ENCODE peak calls at places on chromosome 6, in ten cellular contexts. One of them, this sample, is unnamed.
A peak's percentile ranks its signal among the peaks of the same experiment; 100 is the strongest.

GRCh38 chr6:43924222-43924702 is 154.3 kb downstream of the VEGFA start:
- DNase-seq in fibroblast of lung: peak; percentile 40
- DNase-seq in choroid plexus epithelial cell: peak; percentile 30
- DNase-seq in sigmoid colon: peak; percentile 54
- DNase-seq in cardiac fibroblast: no peak
- DNase-seq in stromal cell of bone marrow: no peak
- DNase-seq in smooth muscle cell of the brain vasculature: no peak
- DNase-seq in A549: no peak
- DNase-seq in Right ventricle myocardium superior: no peak
- DNase-seq in CD4-positive, alpha-beta T cell: peak; percentile 44
- DNase-seq in this sample: no peak

GRCh38 chr6:33851959-33852358 is 48.2 kb upstream of the MLN start:
- DNase-seq in fibroblast of lung: no peak
- DNase-seq in choroid plexus epithelial cell: peak; percentile 38
- DNase-seq in sigmoid colon: no peak
- DNase-seq in cardiac fibroblast: peak; percentile 21
- DNase-seq in stromal cell of bone marrow: no peak
- DNase-seq in smooth muscle cell of the brain vasculature: no peak
- DNase-seq in A549: peak; percentile 31
- DNase-seq in Right ventricle myocardium superior: no peak
- DNase-seq in CD4-positive, alpha-beta T cell: no peak
- DNase-seq in this sample: no peak

GRCh38 chr6:79630883-79631799 is at the start of gene SH3BGRL2:
- DNase-seq in fibroblast of lung: peak; percentile 74
- DNase-seq in choroid plexus epithelial cell: peak; percentile 68
- DNase-seq in sigmoid colon: peak; percentile 83
- DNase-seq in cardiac fibroblast: peak; percentile 65
- DNase-seq in stromal cell of bone marrow: peak; percentile 25
- DNase-seq in smooth muscle cell of the brain vasculature: no peak
- DNase-seq in A549: peak; percentile 49
- DNase-seq in Right ventricle myocardium superior: peak; percentile 82
- DNase-seq in CD4-positive, alpha-beta T cell: peak; percentile 35
- DNase-seq in this sample: peak; percentile 64

GRCh38 chr6:17280552-17281090 is 540 bp upstream of the RBM24 start:
- DNase-seq in fibroblast of lung: peak; percentile 44
- DNase-seq in choroid plexus epithelial cell: no peak
- DNase-seq in sigmoid colon: peak; percentile 77
- DNase-seq in cardiac fibroblast: no peak
- DNase-seq in stromal cell of bone marrow: no peak
- DNase-seq in smooth muscle cell of the brain vasculature: no peak
- DNase-seq in A549: no peak
- DNase-seq in Right ventricle myocardium superior: peak; percentile 81
- DNase-seq in CD4-positive, alpha-beta T cell: no peak
- DNase-seq in this sample: no peak

GRCh38 chr6:158638393-158638792 is 6.2 kb downstream of the DYNLT1 start:
- DNase-seq in fibroblast of lung: peak; percentile 15
- DNase-seq in choroid plexus epithelial cell: peak; percentile 53
- DNase-seq in sigmoid colon: no peak
- DNase-seq in cardiac fibroblast: no peak
- DNase-seq in stromal cell of bone marrow: no peak
- DNase-seq in smooth muscle cell of the brain vasculature: no peak
- DNase-seq in A549: no peak
- DNase-seq in Right ventricle myocardium superior: no peak
- DNase-seq in CD4-positive, alpha-beta T cell: no peak
- DNase-seq in this sample: no peak

GRCh38 chr6:151025076-151025475 is 159.6 kb downstream of the MTHFD1L start:
- DNase-seq in fibroblast of lung: no peak
- DNase-seq in choroid plexus epithelial cell: no peak
- DNase-seq in sigmoid colon: peak; percentile 91
- DNase-seq in cardiac fibroblast: no peak
- DNase-seq in stromal cell of bone marrow: no peak
- DNase-seq in smooth muscle cell of the brain vasculature: no peak
- DNase-seq in A549: no peak
- DNase-seq in Right ventricle myocardium superior: peak; percentile 64
- DNase-seq in CD4-positive, alpha-beta T cell: no peak
- DNase-seq in this sample: no peak

GRCh38 chr6:45721665-45722064 is 294.0 kb downstream of the CLIC5 start:
- DNase-seq in fibroblast of lung: no peak
- DNase-seq in choroid plexus epithelial cell: no peak
- DNase-seq in sigmoid colon: no peak
- DNase-seq in cardiac fibroblast: no peak
- DNase-seq in stromal cell of bone marrow: no peak
- DNase-seq in smooth muscle cell of the brain vasculature: no peak
- DNase-seq in A549: no peak
- DNase-seq in Right ventricle myocardium superior: no peak
- DNase-seq in CD4-positive, alpha-beta T cell: no peak
- DNase-seq in this sample: no peak

GRCh38 chr6:134517145-134517658 is 199.3 kb upstream of the SGK1 start:
- DNase-seq in fibroblast of lung: peak; percentile 86
- DNase-seq in choroid plexus epithelial cell: peak; percentile 98
- DNase-seq in sigmoid colon: peak; percentile 72
- DNase-seq in cardiac fibroblast: peak; percentile 94
- DNase-seq in stromal cell of bone marrow: peak; percentile 93
- DNase-seq in smooth muscle cell of the brain vasculature: peak; percentile 86
- DNase-seq in A549: peak; percentile 69
- DNase-seq in Right ventricle myocardium superior: peak; percentile 87
- DNase-seq in CD4-positive, alpha-beta T cell: no peak
- DNase-seq in this sample: no peak

GRCh38 chr6:32932132-32932868 is 8.5 kb downstream of the HLA-DMB start:
- DNase-seq in fibroblast of lung: peak; percentile 55
- DNase-seq in choroid plexus epithelial cell: peak; percentile 65
- DNase-seq in sigmoid colon: no peak
- DNase-seq in cardiac fibroblast: peak; percentile 60
- DNase-seq in stromal cell of bone marrow: no peak
- DNase-seq in smooth muscle cell of the brain vasculature: no peak
- DNase-seq in A549: no peak
- DNase-seq in Right ventricle myocardium superior: no peak
- DNase-seq in CD4-positive, alpha-beta T cell: no peak
- DNase-seq in this sample: no peak

GRCh38 chr6:9851541-9852380 is 563.1 kb downstream of the TFAP2A start:
- DNase-seq in fibroblast of lung: peak; percentile 19
- DNase-seq in choroid plexus epithelial cell: peak; percentile 13
- DNase-seq in sigmoid colon: no peak
- DNase-seq in cardiac fibroblast: peak; percentile 1
- DNase-seq in stromal cell of bone marrow: no peak
- DNase-seq in smooth muscle cell of the brain vasculature: no peak
- DNase-seq in A549: peak; percentile 1
- DNase-seq in Right ventricle myocardium superior: no peak
- DNase-seq in CD4-positive, alpha-beta T cell: no peak
- DNase-seq in this sample: no peak

GRCh38 chr6:156777866-156778614 is 862 bp downstream of the ARID1B start:
- DNase-seq in fibroblast of lung: peak; percentile 63
- DNase-seq in choroid plexus epithelial cell: peak; percentile 55
- DNase-seq in sigmoid colon: peak; percentile 71
- DNase-seq in cardiac fibroblast: peak; percentile 51
- DNase-seq in stromal cell of bone marrow: no peak
- DNase-seq in smooth muscle cell of the brain vasculature: no peak
- DNase-seq in A549: peak; percentile 21
- DNase-seq in Right ventricle myocardium superior: peak; percentile 74
- DNase-seq in CD4-positive, alpha-beta T cell: peak; percentile 67
- DNase-seq in this sample: no peak

GRCh38 chr6:100269189-100269588 is 195.5 kb downstream of the SIM1 start:
- DNase-seq in fibroblast of lung: peak; percentile 94
- DNase-seq in choroid plexus epithelial cell: peak; percentile 91
- DNase-seq in sigmoid colon: no peak
- DNase-seq in cardiac fibroblast: peak; percentile 90
- DNase-seq in stromal cell of bone marrow: peak; percentile 45
- DNase-seq in smooth muscle cell of the brain vasculature: no peak
- DNase-seq in A549: no peak
- DNase-seq in Right ventricle myocardium superior: no peak
- DNase-seq in CD4-positive, alpha-beta T cell: no peak
- DNase-seq in this sample: no peak

GRCh38 chr6:158233214-158233795 is 65.2 kb downstream of the GTF2H5 start:
- DNase-seq in fibroblast of lung: no peak
- DNase-seq in choroid plexus epithelial cell: no peak
- DNase-seq in sigmoid colon: no peak
- DNase-seq in cardiac fibroblast: no peak
- DNase-seq in stromal cell of bone marrow: no peak
- DNase-seq in smooth muscle cell of the brain vasculature: no peak
- DNase-seq in A549: no peak
- DNase-seq in Right ventricle myocardium superior: no peak
- DNase-seq in CD4-positive, alpha-beta T cell: no peak
- DNase-seq in this sample: no peak

GRCh38 chr6:33450434-33450833 is 3.9 kb upstream of the ZBTB9 start:
- DNase-seq in fibroblast of lung: no peak
- DNase-seq in choroid plexus epithelial cell: peak; percentile 15
- DNase-seq in sigmoid colon: no peak
- DNase-seq in cardiac fibroblast: no peak
- DNase-seq in stromal cell of bone marrow: no peak
- DNase-seq in smooth muscle cell of the brain vasculature: no peak
- DNase-seq in A549: no peak
- DNase-seq in Right ventricle myocardium superior: no peak
- DNase-seq in CD4-positive, alpha-beta T cell: no peak
- DNase-seq in this sample: no peak

GRCh38 chr6:29647927-29648642 is 8.8 kb upstream of the MOG start:
- DNase-seq in fibroblast of lung: peak; percentile 23
- DNase-seq in choroid plexus epithelial cell: peak; percentile 70
- DNase-seq in sigmoid colon: peak; percentile 48
- DNase-seq in cardiac fibroblast: peak; percentile 67
- DNase-seq in stromal cell of bone marrow: no peak
- DNase-seq in smooth muscle cell of the brain vasculature: no peak
- DNase-seq in A549: peak; percentile 45
- DNase-seq in Right ventricle myocardium superior: no peak
- DNase-seq in CD4-positive, alpha-beta T cell: no peak
- DNase-seq in this sample: peak; percentile 6

GRCh38 chr6:159071843-159072769 is 27.3 kb upstream of the TAGAP start:
- DNase-seq in fibroblast of lung: no peak
- DNase-seq in choroid plexus epithelial cell: no peak
- DNase-seq in sigmoid colon: no peak
- DNase-seq in cardiac fibroblast: no peak
- DNase-seq in stromal cell of bone marrow: no peak
- DNase-seq in smooth muscle cell of the brain vasculature: no peak
- DNase-seq in A549: no peak
- DNase-seq in Right ventricle myocardium superior: no peak
- DNase-seq in CD4-positive, alpha-beta T cell: no peak
- DNase-seq in this sample: no peak

GRCh38 chr6:165747963-165748362 is 84.9 kb upstream of the PDE10A start:
- DNase-seq in fibroblast of lung: no peak
- DNase-seq in choroid plexus epithelial cell: no peak
- DNase-seq in sigmoid colon: no peak
- DNase-seq in cardiac fibroblast: no peak
- DNase-seq in stromal cell of bone marrow: no peak
- DNase-seq in smooth muscle cell of the brain vasculature: no peak
- DNase-seq in A549: no peak
- DNase-seq in Right ventricle myocardium superior: no peak
- DNase-seq in CD4-positive, alpha-beta T cell: no peak
- DNase-seq in this sample: no peak

GRCh38 chr6:144360401-144360800 is 75.3 kb downstream of the UTRN start:
- DNase-seq in fibroblast of lung: no peak
- DNase-seq in choroid plexus epithelial cell: no peak
- DNase-seq in sigmoid colon: no peak
- DNase-seq in cardiac fibroblast: no peak
- DNase-seq in stromal cell of bone marrow: no peak
- DNase-seq in smooth muscle cell of the brain vasculature: no peak
- DNase-seq in A549: no peak
- DNase-seq in Right ventricle myocardium superior: no peak
- DNase-seq in CD4-positive, alpha-beta T cell: no peak
- DNase-seq in this sample: no peak

GRCh38 chr6:20877008-20877937 is 343.0 kb downstream of the CDKAL1 start:
- DNase-seq in fibroblast of lung: peak; percentile 97
- DNase-seq in choroid plexus epithelial cell: peak; percentile 96
- DNase-seq in sigmoid colon: peak; percentile 69
- DNase-seq in cardiac fibroblast: peak; percentile 94
- DNase-seq in stromal cell of bone marrow: peak; percentile 92
- DNase-seq in smooth muscle cell of the brain vasculature: peak; percentile 45
- DNase-seq in A549: peak; percentile 49
- DNase-seq in Right ventricle myocardium superior: no peak
- DNase-seq in CD4-positive, alpha-beta T cell: no peak
- DNase-seq in this sample: no peak

GRCh38 chr6:65289491-65289890 is 417.5 kb downstream of the EYS start:
- DNase-seq in fibroblast of lung: peak; percentile 52
- DNase-seq in choroid plexus epithelial cell: peak; percentile 29
- DNase-seq in sigmoid colon: no peak
- DNase-seq in cardiac fibroblast: peak; percentile 4
- DNase-seq in stromal cell of bone marrow: no peak
- DNase-seq in smooth muscle cell of the brain vasculature: no peak
- DNase-seq in A549: no peak
- DNase-seq in Right ventricle myocardium superior: no peak
- DNase-seq in CD4-positive, alpha-beta T cell: no peak
- DNase-seq in this sample: no peak

GRCh38 chr6:44653761-44654218 is 266.3 kb downstream of the CDC5L start:
- DNase-seq in fibroblast of lung: peak; percentile 92
- DNase-seq in choroid plexus epithelial cell: peak; percentile 38
- DNase-seq in sigmoid colon: no peak
- DNase-seq in cardiac fibroblast: no peak
- DNase-seq in stromal cell of bone marrow: no peak
- DNase-seq in smooth muscle cell of the brain vasculature: no peak
- DNase-seq in A549: no peak
- DNase-seq in Right ventricle myocardium superior: no peak
- DNase-seq in CD4-positive, alpha-beta T cell: no peak
- DNase-seq in this sample: no peak

GRCh38 chr6:167409689-167410088 is 84.8 kb downstream of the TTLL2 start:
- DNase-seq in fibroblast of lung: no peak
- DNase-seq in choroid plexus epithelial cell: no peak
- DNase-seq in sigmoid colon: no peak
- DNase-seq in cardiac fibroblast: no peak
- DNase-seq in stromal cell of bone marrow: no peak
- DNase-seq in smooth muscle cell of the brain vasculature: no peak
- DNase-seq in A549: no peak
- DNase-seq in Right ventricle myocardium superior: no peak
- DNase-seq in CD4-positive, alpha-beta T cell: no peak
- DNase-seq in this sample: no peak

GRCh38 chr6:17305219-17306001 is 24.2 kb downstream of the RBM24 start:
- DNase-seq in fibroblast of lung: peak; percentile 81
- DNase-seq in choroid plexus epithelial cell: peak; percentile 59
- DNase-seq in sigmoid colon: no peak
- DNase-seq in cardiac fibroblast: peak; percentile 35
- DNase-seq in stromal cell of bone marrow: no peak
- DNase-seq in smooth muscle cell of the brain vasculature: no peak
- DNase-seq in A549: no peak
- DNase-seq in Right ventricle myocardium superior: no peak
- DNase-seq in CD4-positive, alpha-beta T cell: no peak
- DNase-seq in this sample: no peak

GRCh38 chr6:125872259-125872921 is 81.6 kb downstream of the NCOA7 start:
- DNase-seq in fibroblast of lung: peak; percentile 56
- DNase-seq in choroid plexus epithelial cell: peak; percentile 21
- DNase-seq in sigmoid colon: no peak
- DNase-seq in cardiac fibroblast: peak; percentile 48
- DNase-seq in stromal cell of bone marrow: no peak
- DNase-seq in smooth muscle cell of the brain vasculature: no peak
- DNase-seq in A549: peak; percentile 8
- DNase-seq in Right ventricle myocardium superior: no peak
- DNase-seq in CD4-positive, alpha-beta T cell: no peak
- DNase-seq in this sample: no peak

GRCh38 chr6:117346142-117346930 is 79.4 kb downstream of the ROS1 start:
- DNase-seq in fibroblast of lung: peak; percentile 18
- DNase-seq in choroid plexus epithelial cell: peak; percentile 41
- DNase-seq in sigmoid colon: no peak
- DNase-seq in cardiac fibroblast: peak; percentile 50
- DNase-seq in stromal cell of bone marrow: peak; percentile 17
- DNase-seq in smooth muscle cell of the brain vasculature: no peak
- DNase-seq in A549: peak; percentile 8
- DNase-seq in Right ventricle myocardium superior: no peak
- DNase-seq in CD4-positive, alpha-beta T cell: no peak
- DNase-seq in this sample: no peak

GRCh38 chr6:167111597-167111996 is 11.3 kb upstream of the CCR6 start:
- DNase-seq in fibroblast of lung: no peak
- DNase-seq in choroid plexus epithelial cell: no peak
- DNase-seq in sigmoid colon: no peak
- DNase-seq in cardiac fibroblast: no peak
- DNase-seq in stromal cell of bone marrow: no peak
- DNase-seq in smooth muscle cell of the brain vasculature: no peak
- DNase-seq in A549: no peak
- DNase-seq in Right ventricle myocardium superior: no peak
- DNase-seq in CD4-positive, alpha-beta T cell: no peak
- DNase-seq in this sample: no peak

GRCh38 chr6:87029711-87030314 is 65.1 kb downstream of the CGA start:
- DNase-seq in fibroblast of lung: peak; percentile 55
- DNase-seq in choroid plexus epithelial cell: peak; percentile 85
- DNase-seq in sigmoid colon: no peak
- DNase-seq in cardiac fibroblast: peak; percentile 81
- DNase-seq in stromal cell of bone marrow: peak; percentile 21
- DNase-seq in smooth muscle cell of the brain vasculature: peak; percentile 31
- DNase-seq in A549: peak; percentile 8
- DNase-seq in Right ventricle myocardium superior: no peak
- DNase-seq in CD4-positive, alpha-beta T cell: no peak
- DNase-seq in this sample: peak; percentile 69

GRCh38 chr6:22642254-22642653 is 72.9 kb downstream of the HDGFL1 start:
- DNase-seq in fibroblast of lung: peak; percentile 59
- DNase-seq in choroid plexus epithelial cell: peak; percentile 44
- DNase-seq in sigmoid colon: no peak
- DNase-seq in cardiac fibroblast: peak; percentile 49
- DNase-seq in stromal cell of bone marrow: no peak
- DNase-seq in smooth muscle cell of the brain vasculature: no peak
- DNase-seq in A549: no peak
- DNase-seq in Right ventricle myocardium superior: no peak
- DNase-seq in CD4-positive, alpha-beta T cell: no peak
- DNase-seq in this sample: no peak

This sample was measured in NCI-H1694.